ENCODE peak calls at places on chromosomes 6 and 20, in seven cellular contexts. M is HT-29, W is astrocyte of the cerebellum, N is endothelial cell, Z is Right ventricle myocardium superior, I is NCI-H1417 treated with DMSO at 0.1 percent for 48 hours, A is NCI-H2081. R is an unnamed sample.

GRCh38 chr6:43973351-43973750 is 153.9 kb downstream of the MRPL14 start:
- DNase-seq in M (no peak), W (no peak), N (no peak), Z (no peak), I (no peak), A (no peak), R (no peak)

GRCh38 chr20:38214871-38215788 is 45.4 kb downstream of the KIAA1755 start:
- DNase-seq in M (no peak), W (no peak), N (no peak), Z (no peak), I (no peak), A (no peak), R (no peak)

GRCh38 chr6:27977387-27977786 is 20.3 kb downstream of the OR2B6 start:
- DNase-seq in M (no peak), W (no peak), N (no peak), Z (no peak), I (no peak), A (no peak), R (no peak)

GRCh38 chr20:13222319-13222716 is 1.2 kb downstream of the ISM1 start:
- DNase-seq in M (no peak), W (no peak), N (no peak), Z (no peak), I (no peak), A (no peak), R (no peak)

GRCh38 chr6:7008451-7008988 is 99.2 kb upstream of the RREB1 start:
- DNase-seq in M (peak; percentile 12), W (no peak), N (no peak), Z (no peak), I (no peak), A (no peak), R (no peak)

GRCh38 chr6:52254731-52255378 is 10.6 kb upstream of the IL17F start:
- DNase-seq in M (no peak), W (no peak), N (no peak), Z (no peak), I (no peak), A (no peak), R (no peak)

GRCh38 chr20:44287272-44288097 is 23.5 kb downstream of the FITM2 start:
- DNase-seq in M (no peak), W (no peak), N (no peak), Z (peak; percentile 57), I (no peak), A (no peak), R (no peak)

GRCh38 chr6:111533087-111533784 is 50.2 kb upstream of the REV3L start:
- DNase-seq in M (no peak), W (no peak), N (no peak), Z (no peak), I (no peak), A (no peak), R (no peak)

GRCh38 chr6:7107578-7108195 is at the start of gene RREB1:
- DNase-seq in M (peak; percentile 57), W (no peak), N (peak; percentile 38), Z (peak; percentile 67), I (no peak), A (peak; percentile 59), R (peak; percentile 40)

GRCh38 chr6:119207973-119208725 is 129.7 kb upstream of the FAM184A start:
- DNase-seq in M (peak; percentile 14), W (peak; percentile 90), N (no peak), Z (no peak), I (no peak), A (no peak), R (no peak)

GRCh38 chr20:41331731-41332130 is 8.9 kb upstream of the LPIN3 start:
- DNase-seq in M (no peak), W (no peak), N (no peak), Z (no peak), I (no peak), A (no peak), R (no peak)

GRCh38 chr6:75290558-75290957 is 6.0 kb upstream of the TMEM30A start:
- DNase-seq in M (no peak), W (no peak), N (no peak), Z (no peak), I (no peak), A (no peak), R (no peak)

GRCh38 chr6:170444811-170445211 is 108.3 kb downstream of the PSMB1 start:
- DNase-seq in M (no peak), W (no peak), N (no peak), Z (no peak), I (no peak), A (no peak), R (no peak)

R was measured in activated T-helper 9 cell treated with anti-CD3 and anti-CD28 coated beads, Interleukin-2, amount 50 U/mL, for 16 hours.